ENCODE peak calls at places on chromosome 19, in five cellular contexts. One of them, this sample, is unnamed.

GRCh38 chr19:55528030-55528801 is 8.7 kb downstream of the SBK2 start:
- DNase-seq in fibroblast of the aortic adventitia: no peak
- DNase-seq in left lung: no peak
- DNase-seq in lower lobe of right lung: no peak
- DNase-seq in mesenchymal stem cell: no peak
- DNase-seq in this sample: peak; percentile 50

GRCh38 chr19:54245936-54246335 is 3.3 kb upstream of the LILRA6 start:
- DNase-seq in fibroblast of the aortic adventitia: no peak
- DNase-seq in left lung: no peak
- DNase-seq in lower lobe of right lung: no peak
- DNase-seq in mesenchymal stem cell: no peak
- DNase-seq in this sample: no peak

GRCh38 chr19:2578391-2578826 is 102.5 kb downstream of the GADD45B start:
- DNase-seq in fibroblast of the aortic adventitia: peak; percentile 79
- DNase-seq in left lung: no peak
- DNase-seq in lower lobe of right lung: no peak
- DNase-seq in mesenchymal stem cell: peak; percentile 67
- DNase-seq in this sample: peak; percentile 64

GRCh38 chr19:51127032-51127431 is 2.3 kb downstream of the SIGLEC9 start:
- DNase-seq in fibroblast of the aortic adventitia: no peak
- DNase-seq in left lung: no peak
- DNase-seq in lower lobe of right lung: no peak
- DNase-seq in mesenchymal stem cell: no peak
- DNase-seq in this sample: no peak

GRCh38 chr19:50829801-50830200 is 3.6 kb downstream of the KLK15 start:
- DNase-seq in fibroblast of the aortic adventitia: no peak
- DNase-seq in left lung: no peak
- DNase-seq in lower lobe of right lung: no peak
- DNase-seq in mesenchymal stem cell: no peak
- DNase-seq in this sample: no peak

GRCh38 chr19:43776285-43776684 is 4.5 kb downstream of the KCNN4 start:
- DNase-seq in fibroblast of the aortic adventitia: no peak
- DNase-seq in left lung: no peak
- DNase-seq in lower lobe of right lung: no peak
- DNase-seq in mesenchymal stem cell: no peak
- DNase-seq in this sample: no peak

GRCh38 chr19:575527-576506 is 3.4 kb downstream of the BSG start:
- DNase-seq in fibroblast of the aortic adventitia: peak; percentile 43
- DNase-seq in left lung: peak; percentile 67
- DNase-seq in lower lobe of right lung: no peak
- DNase-seq in mesenchymal stem cell: no peak
- DNase-seq in this sample: peak; percentile 46

GRCh38 chr19:572891-573825 is 762 bp downstream of the BSG start:
- DNase-seq in fibroblast of the aortic adventitia: peak; percentile 69
- DNase-seq in left lung: peak; percentile 85
- DNase-seq in lower lobe of right lung: peak; percentile 72
- DNase-seq in mesenchymal stem cell: peak; percentile 70
- DNase-seq in this sample: peak; percentile 65

GRCh38 chr19:19488041-19488874 is 27.1 kb downstream of the TSSK6 start:
- DNase-seq in fibroblast of the aortic adventitia: peak; percentile 56
- DNase-seq in left lung: peak; percentile 50
- DNase-seq in lower lobe of right lung: no peak
- DNase-seq in mesenchymal stem cell: no peak
- DNase-seq in this sample: no peak

GRCh38 chr19:46635920-46636761 is at the start of gene GNG8:
- DNase-seq in fibroblast of the aortic adventitia: no peak
- DNase-seq in left lung: no peak
- DNase-seq in lower lobe of right lung: no peak
- DNase-seq in mesenchymal stem cell: no peak
- DNase-seq in this sample: no peak

GRCh38 chr19:3367572-3368440 is 1.4 kb downstream of the NFIC start:
- DNase-seq in fibroblast of the aortic adventitia: no peak
- DNase-seq in left lung: peak; percentile 85
- DNase-seq in lower lobe of right lung: no peak
- DNase-seq in mesenchymal stem cell: peak; percentile 56
- DNase-seq in this sample: no peak

GRCh38 chr19:461664-462551 is 1.1 kb upstream of the SHC2 start:
- DNase-seq in fibroblast of the aortic adventitia: no peak
- DNase-seq in left lung: peak; percentile 82
- DNase-seq in lower lobe of right lung: no peak
- DNase-seq in mesenchymal stem cell: peak; percentile 17
- DNase-seq in this sample: no peak

GRCh38 chr19:45767410-45767880 is 1.6 kb downstream of the SIX5 start:
- DNase-seq in fibroblast of the aortic adventitia: peak; percentile 85
- DNase-seq in left lung: peak; percentile 89
- DNase-seq in lower lobe of right lung: peak; percentile 77
- DNase-seq in mesenchymal stem cell: peak; percentile 92
- DNase-seq in this sample: peak; percentile 91

DNA sequence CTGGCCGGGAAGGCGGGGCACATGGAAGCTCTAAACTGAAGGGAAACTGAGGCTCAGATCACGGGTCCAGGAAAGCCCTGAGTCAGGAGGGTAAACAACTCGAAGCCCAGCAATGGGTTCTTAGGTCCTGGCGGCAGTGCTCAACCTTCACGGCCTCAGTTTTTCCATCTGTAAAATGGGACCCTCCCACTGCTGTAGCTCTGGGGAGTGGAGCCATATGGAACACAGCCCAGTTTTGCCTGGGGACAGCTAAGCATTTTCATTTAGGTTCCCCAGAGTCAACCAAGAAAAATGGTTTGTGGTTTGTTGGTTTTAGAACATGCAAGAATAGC is 30.4 kb downstream of the CEBPG start:
- DNase-seq in fibroblast of the aortic adventitia: no peak
- DNase-seq in left lung: no peak
- DNase-seq in lower lobe of right lung: peak; percentile 10
- DNase-seq in mesenchymal stem cell: no peak
- DNase-seq in this sample: no peak
- H3K4me3 ChIP-seq in fibroblast of the aortic adventitia: no peak overlapping the region
- H3K4me3 ChIP-seq in left lung: no peak overlapping the region
- H3K4me3 ChIP-seq in lower lobe of right lung: no peak overlapping the region
- H3K4me3 ChIP-seq in mesenchymal stem cell: no peak overlapping the region
- H3K4me3 ChIP-seq in this sample: no peak overlapping the region

GRCh38 chr19:35438527-35438926 is 9.5 kb upstream of the FFAR2 start:
- DNase-seq in fibroblast of the aortic adventitia: peak; percentile 36
- DNase-seq in left lung: no peak
- DNase-seq in lower lobe of right lung: no peak
- DNase-seq in mesenchymal stem cell: no peak
- DNase-seq in this sample: no peak

GRCh38 chr19:35433448-35433847 is 14.6 kb upstream of the FFAR2 start:
- DNase-seq in fibroblast of the aortic adventitia: no peak
- DNase-seq in left lung: no peak
- DNase-seq in lower lobe of right lung: no peak
- DNase-seq in mesenchymal stem cell: no peak
- DNase-seq in this sample: no peak

GRCh38 chr19:35439921-35440320 is 8.1 kb upstream of the FFAR2 start:
- DNase-seq in fibroblast of the aortic adventitia: no peak
- DNase-seq in left lung: no peak
- DNase-seq in lower lobe of right lung: no peak
- DNase-seq in mesenchymal stem cell: no peak
- DNase-seq in this sample: no peak

GRCh38 chr19:35436477-35437141 is 11.4 kb upstream of the FFAR2 start:
- DNase-seq in fibroblast of the aortic adventitia: peak; percentile 69
- DNase-seq in left lung: peak; percentile 72
- DNase-seq in lower lobe of right lung: no peak
- DNase-seq in mesenchymal stem cell: peak; percentile 88
- DNase-seq in this sample: peak; percentile 40

DNA sequence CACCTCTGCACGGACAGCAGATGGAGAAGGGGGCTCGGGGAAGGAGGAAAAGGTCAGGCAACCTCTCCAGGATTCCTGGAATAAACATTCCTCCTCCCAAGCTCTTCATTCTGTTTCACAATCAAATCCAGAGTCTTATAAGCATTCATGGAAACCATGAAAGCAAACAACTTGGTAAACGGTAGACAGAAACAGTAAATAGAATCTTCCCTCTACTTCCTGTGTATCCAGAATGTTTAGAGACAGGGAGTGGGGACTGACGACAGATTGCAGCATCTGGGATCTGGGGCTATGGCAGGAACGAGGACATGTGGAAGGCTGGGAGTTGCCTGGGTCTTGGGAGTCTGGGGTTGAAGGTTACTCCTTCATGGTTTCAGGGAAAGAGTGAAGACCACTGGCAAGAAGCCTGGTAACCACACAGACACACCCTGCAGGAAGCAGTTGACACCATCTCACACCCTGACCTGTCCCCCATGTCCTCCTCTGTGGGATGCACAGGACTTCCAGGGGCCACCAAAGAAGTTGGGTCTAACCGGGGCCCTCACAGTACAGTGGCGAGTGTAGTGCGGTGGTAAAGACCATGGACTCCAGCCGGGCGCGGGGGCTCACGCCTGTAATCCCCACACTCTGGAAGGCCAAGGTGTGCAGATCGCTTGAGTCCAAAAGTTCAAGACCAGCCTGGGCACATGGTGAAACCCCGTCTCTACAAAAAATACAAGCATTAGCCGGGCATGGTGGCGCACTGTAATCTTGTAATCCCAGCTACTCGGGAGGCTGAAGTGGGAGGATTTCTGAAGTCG is 10.7 kb upstream of the FFAR2 start:
- DNase-seq in fibroblast of the aortic adventitia: peak; percentile 3
- DNase-seq in left lung: no peak
- DNase-seq in lower lobe of right lung: no peak
- DNase-seq in mesenchymal stem cell: peak; percentile 89
- DNase-seq in this sample: no peak
- H3K4me3 ChIP-seq in fibroblast of the aortic adventitia: no peak overlapping the region
- H3K4me3 ChIP-seq in left lung: no peak overlapping the region
- H3K4me3 ChIP-seq in lower lobe of right lung: no peak overlapping the region
- H3K4me3 ChIP-seq in mesenchymal stem cell: no peak overlapping the region
- H3K4me3 ChIP-seq in this sample: no peak overlapping the region

DNA sequence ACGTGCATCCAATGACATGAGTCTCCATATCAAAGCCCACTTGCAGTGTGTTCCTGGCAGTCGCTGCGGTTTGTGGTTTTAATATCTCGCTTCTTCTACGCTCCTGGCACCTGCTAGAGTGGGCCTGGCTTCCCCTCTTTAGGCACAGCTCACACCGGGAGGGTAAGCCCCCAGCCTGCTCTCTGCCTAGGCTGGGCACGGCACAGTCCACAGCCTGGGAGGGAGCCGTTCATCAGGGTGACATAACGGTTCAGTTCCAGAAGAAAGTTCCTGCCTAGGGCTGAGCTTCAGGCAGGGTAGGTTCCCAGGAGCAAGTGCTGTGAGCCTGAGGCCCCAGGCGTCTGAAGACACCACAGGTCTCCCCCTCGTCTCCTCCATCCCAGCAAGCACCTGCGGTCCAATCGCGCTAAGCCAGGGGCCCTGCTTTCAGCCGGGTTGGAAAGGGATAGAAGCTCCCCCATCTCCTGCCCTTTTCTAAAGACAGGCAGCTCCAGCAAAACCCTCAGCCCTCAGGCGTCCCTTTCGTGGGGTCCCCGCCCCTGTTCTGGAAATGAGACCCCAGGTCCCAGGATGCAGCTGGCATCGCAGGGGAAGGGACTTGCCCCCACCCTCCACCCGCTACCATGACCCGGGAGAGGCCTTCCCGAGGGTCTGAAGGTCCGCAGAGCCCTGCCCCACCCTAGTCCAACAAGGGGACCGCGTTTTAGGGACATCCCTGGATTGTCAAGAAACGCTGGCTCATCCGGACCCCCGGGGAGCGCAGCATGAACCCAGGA is 121.6 kb upstream of the ZNF507 start:
- DNase-seq in fibroblast of the aortic adventitia: no peak
- DNase-seq in left lung: no peak
- DNase-seq in lower lobe of right lung: no peak
- DNase-seq in mesenchymal stem cell: peak; percentile 0
- DNase-seq in this sample: no peak
- H3K4me3 ChIP-seq in fibroblast of the aortic adventitia: no peak overlapping the region
- H3K4me3 ChIP-seq in left lung: no peak overlapping the region
- H3K4me3 ChIP-seq in lower lobe of right lung: peak overlapping the region; percentile 31
- H3K4me3 ChIP-seq in mesenchymal stem cell: peak overlapping the region; percentile 35
- H3K4me3 ChIP-seq in this sample: no peak overlapping the region

DNA sequence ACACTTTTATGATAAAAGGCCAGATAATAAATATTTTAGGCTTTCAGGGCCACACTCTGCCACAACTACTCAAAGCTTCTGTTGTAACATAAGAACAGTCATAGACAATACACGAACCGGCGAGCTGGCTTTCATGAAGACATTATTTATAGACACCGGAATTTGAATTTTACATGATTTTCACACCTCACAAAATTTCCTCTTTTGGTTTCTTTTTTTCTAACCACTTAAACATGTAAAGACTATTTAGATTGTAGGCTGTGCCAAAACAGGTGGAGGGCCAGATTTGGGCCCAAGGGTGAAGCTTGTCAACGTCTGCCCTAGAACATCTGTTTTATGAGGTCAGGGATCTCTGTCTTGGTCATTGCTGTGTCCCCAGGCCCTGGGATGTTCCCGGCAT is 29.7 kb upstream of the FXYD3 start:
- DNase-seq in fibroblast of the aortic adventitia: no peak
- DNase-seq in left lung: peak; percentile 3
- DNase-seq in lower lobe of right lung: no peak
- DNase-seq in mesenchymal stem cell: no peak
- DNase-seq in this sample: no peak
- H3K4me3 ChIP-seq in fibroblast of the aortic adventitia: no peak overlapping the region
- H3K4me3 ChIP-seq in left lung: no peak overlapping the region
- H3K4me3 ChIP-seq in lower lobe of right lung: no peak overlapping the region
- H3K4me3 ChIP-seq in mesenchymal stem cell: no peak overlapping the region
- H3K4me3 ChIP-seq in this sample: no peak overlapping the region

GRCh38 chr19:15469513-15470297 is 5.4 kb upstream of the RASAL3 start:
- DNase-seq in fibroblast of the aortic adventitia: no peak
- DNase-seq in left lung: peak; percentile 84
- DNase-seq in lower lobe of right lung: no peak
- DNase-seq in mesenchymal stem cell: no peak
- DNase-seq in this sample: no peak
- H3K4me3 ChIP-seq in fibroblast of the aortic adventitia: peak overlapping the region; percentile 51
- H3K4me3 ChIP-seq in left lung: peak overlapping the region; percentile 43
- H3K4me3 ChIP-seq in lower lobe of right lung: peak overlapping the region; percentile 45
- H3K4me3 ChIP-seq in mesenchymal stem cell: no peak overlapping the region
- H3K4me3 ChIP-seq in this sample: peak overlapping the region; percentile 36

GRCh38 chr19:12636631-12637030 is 25.9 kb downstream of the ZNF791 start:
- DNase-seq in fibroblast of the aortic adventitia: no peak
- DNase-seq in left lung: peak; percentile 31
- DNase-seq in lower lobe of right lung: no peak
- DNase-seq in mesenchymal stem cell: no peak
- DNase-seq in this sample: no peak
- H3K4me3 ChIP-seq in fibroblast of the aortic adventitia: no peak overlapping the region
- H3K4me3 ChIP-seq in left lung: no peak overlapping the region
- H3K4me3 ChIP-seq in lower lobe of right lung: no peak overlapping the region
- H3K4me3 ChIP-seq in mesenchymal stem cell: no peak overlapping the region
- H3K4me3 ChIP-seq in this sample: no peak overlapping the region

GRCh38 chr19:5545051-5545450 is 22.7 kb downstream of the TINCR start:
- DNase-seq in fibroblast of the aortic adventitia: no peak
- DNase-seq in left lung: no peak
- DNase-seq in lower lobe of right lung: no peak
- DNase-seq in mesenchymal stem cell: no peak
- DNase-seq in this sample: no peak

GRCh38 chr19:5545984-5546383 is 21.8 kb downstream of the TINCR start:
- DNase-seq in fibroblast of the aortic adventitia: no peak
- DNase-seq in left lung: no peak
- DNase-seq in lower lobe of right lung: no peak
- DNase-seq in mesenchymal stem cell: no peak
- DNase-seq in this sample: no peak

GRCh38 chr19:5542665-5543064 is 25.1 kb downstream of the TINCR start:
- DNase-seq in fibroblast of the aortic adventitia: no peak
- DNase-seq in left lung: no peak
- DNase-seq in lower lobe of right lung: no peak
- DNase-seq in mesenchymal stem cell: no peak
- DNase-seq in this sample: peak; percentile 10

GRCh38 chr19:5547881-5548280 is 19.9 kb downstream of the TINCR start:
- DNase-seq in fibroblast of the aortic adventitia: peak; percentile 52
- DNase-seq in left lung: no peak
- DNase-seq in lower lobe of right lung: no peak
- DNase-seq in mesenchymal stem cell: peak; percentile 51
- DNase-seq in this sample: peak; percentile 61
- H3K4me3 ChIP-seq in fibroblast of the aortic adventitia: no peak overlapping the region
- H3K4me3 ChIP-seq in left lung: no peak overlapping the region
- H3K4me3 ChIP-seq in lower lobe of right lung: no peak overlapping the region
- H3K4me3 ChIP-seq in mesenchymal stem cell: no peak overlapping the region
- H3K4me3 ChIP-seq in this sample: no peak overlapping the region